ENCODE peak calls at places on chromosomes 16 and 17, in four cellular contexts. C is fibroblast of mammary gland, Z is PC-3, G is astrocyte of the cerebellum. W is an unnamed sample.

GRCh38 chr17:78779848-78780247 is 2.2 kb downstream of the CYTH1 start:
- DNase-seq in C (no peak), Z (no peak), G (no peak), W (no peak)

GRCh38 chr17:31497994-31498826 is 106.7 kb downstream of the RAB11FIP4 start:
- DNase-seq in C (no peak), Z (no peak), G (no peak), W (no peak)

GRCh38 chr16:71915350-71915749 is 20.0 kb downstream of the IST1 start:
- DNase-seq in C (no peak), Z (no peak), G (no peak), W (no peak)

GRCh38 chr17:60039509-60040442 is 38.9 kb downstream of the HEATR6 start:
- DNase-seq in C (no peak), Z (no peak), G (no peak), W (no peak)

GRCh38 chr17:8151641-8152111 is 528 bp downstream of the PER1 start:
- DNase-seq in C (peak), Z (peak), G (peak), W (no peak)

GRCh38 chr16:24700549-24701392 is 28.7 kb upstream of the TNRC6A start:
- DNase-seq in C (peak), Z (peak), G (peak), W (peak)

GRCh38 chr16:10323528-10323869 is 62.4 kb upstream of the ATF7IP2 start:
- DNase-seq in C (no peak), Z (no peak), G (no peak), W (no peak)

GRCh38 chr17:69551212-69552010 is 136.9 kb downstream of the MAP2K6 start:
- DNase-seq in C (peak), Z (peak), G (no peak), W (no peak)

GRCh38 chr16:55035037-55035436 is 104.4 kb downstream of the IRX5 start:
- DNase-seq in C (peak), Z (peak), G (no peak), W (no peak)

GRCh38 chr17:39622380-39623006 is 4.3 kb upstream of the PPP1R1B start:
- DNase-seq in C (no peak), Z (peak), G (no peak), W (no peak)

GRCh38 chr17:65417406-65418221 is 143.8 kb downstream of the AXIN2 start:
- DNase-seq in C (peak), Z (no peak), G (no peak), W (no peak)

GRCh38 chr16:89695086-89695874 is 6.2 kb downstream of the SPATA2L start:
- DNase-seq in C (no peak), Z (no peak), G (no peak), W (no peak)

GRCh38 chr17:54795046-54795445 is 105.6 kb upstream of the TOM1L1 start:
- DNase-seq in C (no peak), Z (no peak), G (no peak), W (no peak)

GRCh38 chr17:75625813-75626486 is 7.3 kb upstream of the SMIM5 start:
- DNase-seq in C (peak), Z (peak), G (no peak), W (no peak)

GRCh38 chr16:24610421-24610765 is 71.0 kb downstream of the RBBP6 start:
- DNase-seq in C (peak), Z (peak), G (peak), W (no peak)

GRCh38 chr17:78421534-78422266 is 43.3 kb downstream of the PGS1 start:
- DNase-seq in C (peak), Z (peak), G (no peak), W (peak)

GRCh38 chr16:88014954-88015805 is 63.9 kb downstream of the BANP start:
- DNase-seq in C (no peak), Z (no peak), G (no peak), W (no peak)

DNA sequence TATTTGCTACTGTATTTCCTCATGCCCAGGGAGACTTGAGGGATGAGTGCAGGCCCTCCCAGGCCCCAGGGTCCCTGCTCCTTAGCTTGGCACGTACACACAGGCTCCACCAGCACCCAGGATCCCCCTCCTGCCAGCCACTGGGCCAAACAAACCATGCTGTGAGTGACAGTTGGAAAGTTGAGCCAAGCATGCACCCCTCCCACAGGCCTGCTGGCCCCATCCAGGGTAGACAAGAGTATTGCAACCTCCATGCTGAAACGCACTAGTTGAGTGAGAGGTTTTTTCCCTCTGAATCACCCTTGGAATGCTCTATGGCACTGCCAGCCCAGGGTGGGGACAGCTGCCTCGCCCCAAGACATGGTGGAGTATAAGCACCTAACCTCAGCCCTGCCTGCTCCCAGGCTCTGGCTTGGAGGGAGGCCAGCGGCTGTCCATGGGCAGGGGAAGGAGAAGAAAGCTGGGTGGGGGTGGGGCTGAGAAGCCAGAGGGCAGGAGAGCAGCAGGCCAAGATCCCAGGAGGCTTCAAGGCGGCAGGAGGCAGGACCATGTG is 49.6 kb downstream of the PITPNM3 start:
- DNase-seq in C (no peak), Z (peak), G (no peak), W (peak)
- TF ChIP-seq CTCF in C (no peak), Z (no peak), G (no peak), W (no peak)

GRCh38 chr17:57862990-57863667 is 13.3 kb upstream of the MRPS23 start:
- DNase-seq in C (no peak), Z (no peak), G (no peak), W (no peak)
- H3K4me3 ChIP-seq in C (no peak), Z (no peak), G (no peak), W (no peak)

DNA sequence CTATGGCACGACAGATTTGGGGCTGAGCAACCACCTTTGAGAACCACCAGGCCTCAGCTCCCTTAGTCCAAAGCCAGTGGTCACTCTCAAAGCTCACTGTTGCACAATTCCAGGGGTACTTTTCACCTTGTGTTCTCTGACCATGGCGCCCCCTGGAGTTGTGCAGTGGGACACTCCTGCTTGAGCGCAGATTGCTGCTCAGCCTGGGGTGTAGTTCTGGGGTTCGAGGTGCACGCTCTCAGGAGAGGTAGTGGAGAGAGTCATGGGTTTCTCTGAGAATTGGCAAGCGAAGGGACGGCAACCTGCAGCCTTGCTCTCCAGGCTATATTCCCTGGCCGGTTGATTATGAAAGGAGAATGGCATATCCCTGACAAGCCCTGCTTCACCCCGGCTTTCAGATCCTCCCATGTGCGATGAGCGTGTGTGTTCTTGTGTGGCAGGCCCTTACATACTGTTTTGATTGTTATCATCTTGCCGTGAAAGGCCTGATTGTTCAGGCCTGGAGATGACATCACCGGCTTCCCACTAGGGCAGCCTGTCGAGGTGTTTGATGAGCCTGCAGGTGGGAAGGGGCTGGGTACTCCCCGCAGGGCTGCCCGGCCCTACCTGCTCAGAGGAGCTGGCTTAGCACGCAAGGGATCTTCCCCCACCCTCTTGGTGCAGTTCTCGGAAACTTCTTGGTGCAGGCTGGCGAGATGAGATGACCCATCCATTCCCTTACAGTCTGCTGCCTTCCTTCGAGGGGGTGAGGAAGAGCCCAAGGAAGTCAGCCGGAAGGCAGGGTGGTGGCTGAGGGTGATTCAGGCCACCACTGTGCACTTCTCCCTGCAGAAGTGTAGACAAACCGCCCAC is 431.2 kb downstream of the SLC39A11 start:
- DNase-seq in C (no peak), Z (peak), G (no peak), W (no peak)
- TF ChIP-seq CTCF in C (peak), Z (peak), G (no peak), W (peak)

GRCh38 chr17:81870155-81870977 is 771 bp downstream of the ARHGDIA start:
- DNase-seq in C (peak), Z (peak), G (no peak), W (no peak)

GRCh38 chr17:81868674-81869220 is 2.4 kb downstream of the ARHGDIA start:
- DNase-seq in C (peak), Z (peak), G (no peak), W (no peak)

GRCh38 chr17:81869221-81870154 is 1.6 kb downstream of the ARHGDIA start:
- DNase-seq in C (peak), Z (peak), G (no peak), W (no peak)

GRCh38 chr17:81870978-81871386 is at the start of gene ARHGDIA:
- DNase-seq in C (peak), Z (no peak), G (no peak), W (no peak)

GRCh38 chr17:81871387-81872120 is 417 bp upstream of the ARHGDIA start:
- DNase-seq in C (peak), Z (peak), G (no peak), W (no peak)
- H3K4me3 ChIP-seq in C (peak), Z (peak), G (peak), W (peak)